ENCODE peak calls at places on chromosomes 3 and 15, in six cellular contexts. One of them, this sample, is unnamed.

GRCh38 chr3:54965746-54966145 is 37.9 kb upstream of the LRTM1 start:
- DNase-seq in CD4-positive, alpha-beta memory T cell: no peak
- DNase-seq in adrenal gland: peak
- DNase-seq in hepatic stellate cell: peak
- DNase-seq in Karpas-422: no peak
- DNase-seq in Peyer's patch: no peak
- DNase-seq in this sample: no peak

GRCh38 chr3:194134757-194135515 is 1.0 kb upstream of the HES1 start:
- DNase-seq in CD4-positive, alpha-beta memory T cell: peak
- DNase-seq in Peyer's patch: peak
- DNase-seq in Karpas-422: peak
- DNase-seq in hepatic stellate cell: peak
- DNase-seq in adrenal gland: peak
- DNase-seq in this sample: peak

GRCh38 chr3:189392969-189393368 is 221.2 kb downstream of the TPRG1 start:
- DNase-seq in hepatic stellate cell: no peak
- DNase-seq in adrenal gland: no peak
- DNase-seq in CD4-positive, alpha-beta memory T cell: no peak
- DNase-seq in Peyer's patch: no peak
- DNase-seq in Karpas-422: no peak
- DNase-seq in this sample: no peak

GRCh38 chr3:192022412-192022811 is 561.4 kb downstream of the PYDC2 start:
- DNase-seq in CD4-positive, alpha-beta memory T cell: no peak
- DNase-seq in hepatic stellate cell: no peak
- DNase-seq in Karpas-422: no peak
- DNase-seq in adrenal gland: peak
- DNase-seq in Peyer's patch: no peak
- DNase-seq in this sample: no peak

GRCh38 chr15:39287322-39288195 is 293.3 kb upstream of the THBS1 start:
- DNase-seq in Karpas-422: no peak
- DNase-seq in CD4-positive, alpha-beta memory T cell: no peak
- DNase-seq in adrenal gland: no peak
- DNase-seq in hepatic stellate cell: no peak
- DNase-seq in Peyer's patch: no peak
- DNase-seq in this sample: no peak

GRCh38 chr3:149367021-149367840 is 10.2 kb downstream of the TM4SF1 start:
- DNase-seq in Karpas-422: no peak
- DNase-seq in CD4-positive, alpha-beta memory T cell: no peak
- DNase-seq in Peyer's patch: no peak
- DNase-seq in hepatic stellate cell: no peak
- DNase-seq in adrenal gland: no peak
- DNase-seq in this sample: no peak

GRCh38 chr15:74449643-74450205 is 11.2 kb downstream of the UBL7 start:
- DNase-seq in CD4-positive, alpha-beta memory T cell: no peak
- DNase-seq in Peyer's patch: no peak
- DNase-seq in hepatic stellate cell: no peak
- DNase-seq in adrenal gland: no peak
- DNase-seq in Karpas-422: no peak
- DNase-seq in this sample: no peak

GRCh38 chr3:10517616-10518015 is 12.2 kb upstream of the ATP2B2 start:
- DNase-seq in Karpas-422: no peak
- DNase-seq in adrenal gland: no peak
- DNase-seq in hepatic stellate cell: no peak
- DNase-seq in CD4-positive, alpha-beta memory T cell: no peak
- DNase-seq in Peyer's patch: no peak
- DNase-seq in this sample: no peak

GRCh38 chr15:76346666-76347506 is 10.3 kb downstream of the ISL2 start:
- DNase-seq in adrenal gland: no peak
- DNase-seq in hepatic stellate cell: peak
- DNase-seq in CD4-positive, alpha-beta memory T cell: no peak
- DNase-seq in Karpas-422: no peak
- DNase-seq in Peyer's patch: no peak
- DNase-seq in this sample: no peak

GRCh38 chr3:99934984-99935797 is 117.5 kb downstream of the CMSS1 start:
- DNase-seq in Karpas-422: no peak
- DNase-seq in CD4-positive, alpha-beta memory T cell: no peak
- DNase-seq in Peyer's patch: no peak
- DNase-seq in hepatic stellate cell: peak
- DNase-seq in adrenal gland: no peak
- DNase-seq in this sample: no peak

GRCh38 chr3:114400369-114400768 is 106.5 kb downstream of the TIGIT start:
- DNase-seq in Peyer's patch: no peak
- DNase-seq in hepatic stellate cell: no peak
- DNase-seq in Karpas-422: no peak
- DNase-seq in adrenal gland: no peak
- DNase-seq in CD4-positive, alpha-beta memory T cell: no peak
- DNase-seq in this sample: no peak

GRCh38 chr15:54772663-54773062 is 424.1 kb downstream of the RSL24D1 start:
- DNase-seq in adrenal gland: no peak
- DNase-seq in hepatic stellate cell: no peak
- DNase-seq in Karpas-422: no peak
- DNase-seq in CD4-positive, alpha-beta memory T cell: no peak
- DNase-seq in Peyer's patch: no peak
- DNase-seq in this sample: no peak

This sample was measured in NAMALWA.